ENCODE peak calls at places on chromosomes 5 and 9, in nine cellular contexts. H, Z, C, D, M, A, W, L and Q are unnamed samples.

GRCh38 chr5:166330061-166330460 is 1961.4 kb upstream of the WWC1 start:
- DNase-seq in H (no peak), Z (no peak), C (no peak), D (no peak), M (no peak), A (no peak), W (no peak), L (no peak), Q (no peak)

GRCh38 chr5:78509145-78509865 is 139.3 kb downstream of the LHFPL2 start:
- DNase-seq in H (peak; percentile 6), Z (no peak), C (no peak), D (no peak), M (no peak), A (no peak), W (no peak), L (no peak), Q (no peak)

GRCh38 chr5:169911448-169912212 is 68.7 kb downstream of the INSYN2B start:
- DNase-seq in H (no peak), Z (peak; percentile 36), C (no peak), D (no peak), M (no peak), A (no peak), W (no peak), L (no peak), Q (no peak)

GRCh38 chr9:23702311-23702922 is 123.6 kb downstream of the ELAVL2 start:
- DNase-seq in H (no peak), Z (no peak), C (no peak), D (no peak), M (no peak), A (no peak), W (no peak), L (no peak), Q (no peak)

GRCh38 chr5:122778157-122778556 is 3.3 kb downstream of the SNX2 start:
- DNase-seq in H (no peak), Z (no peak), C (no peak), D (no peak), M (no peak), A (no peak), W (no peak), L (no peak), Q (no peak)

GRCh38 chr9:12906646-12907045 is 131.8 kb downstream of the LURAP1L start:
- DNase-seq in H (no peak), Z (no peak), C (no peak), D (no peak), M (no peak), A (no peak), W (no peak), L (no peak), Q (no peak)

GRCh38 chr5:178502401-178503100 is 87.6 kb downstream of the COL23A1 start:
- DNase-seq in H (no peak), Z (no peak), C (no peak), D (no peak), M (no peak), A (no peak), W (no peak), L (no peak), Q (no peak)

GRCh38 chr5:82720213-82720612 is 357.0 kb downstream of the TMEM167A start:
- DNase-seq in H (no peak), Z (no peak), C (no peak), D (peak; percentile 4), M (no peak), A (no peak), W (no peak), L (no peak), Q (no peak)

GRCh38 chr9:121842612-121842978 is 191.2 kb downstream of the DAB2IP start:
- DNase-seq in H (no peak), Z (no peak), C (no peak), D (no peak), M (no peak), A (no peak), W (no peak), L (no peak), Q (no peak)

GRCh38 chr9:100213730-100214477 is 114.9 kb downstream of the INVS start:
- DNase-seq in H (no peak), Z (no peak), C (no peak), D (no peak), M (no peak), A (no peak), W (no peak), L (no peak), Q (no peak)

GRCh38 chr9:121071356-121071755 is 3.4 kb upstream of the CNTRL start:
- DNase-seq in H (no peak), Z (no peak), C (no peak), D (no peak), M (no peak), A (no peak), W (no peak), L (no peak), Q (no peak)

GRCh38 chr9:18122156-18122555 is 351.8 kb upstream of the ADAMTSL1 start:
- DNase-seq in H (no peak), Z (no peak), C (no peak), D (no peak), M (no peak), A (no peak), W (no peak), L (no peak), Q (no peak)

DNA sequence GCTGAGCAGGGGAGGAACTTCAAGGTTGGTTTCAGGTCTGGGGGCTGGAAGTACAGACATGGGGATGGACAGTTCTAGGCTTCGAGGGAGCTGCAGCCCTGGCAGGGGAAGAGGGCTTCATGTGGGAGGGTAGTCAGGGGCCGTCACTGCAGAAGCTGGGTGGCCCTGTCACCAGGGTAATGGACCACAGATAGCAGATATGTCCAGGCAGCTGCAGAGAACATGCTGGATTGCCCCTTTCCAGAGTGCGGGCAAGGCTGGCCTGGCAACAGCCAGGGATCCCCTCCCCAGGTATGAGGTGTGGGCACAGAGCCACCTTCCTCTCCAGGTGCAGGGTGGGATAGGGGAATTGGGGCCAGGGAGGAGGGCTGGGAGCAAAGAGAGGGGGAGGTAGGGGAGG is 206.5 kb downstream of the GADD45G start:
- DNase-seq in H (no peak), Z (no peak), C (peak; percentile 20), D (no peak), M (no peak), A (peak; percentile 37), W (no peak), L (no peak), Q (no peak)
- H3K4me3 ChIP-seq in H (no peak overlapping the region), Z (no peak overlapping the region), C (no peak overlapping the region), D (no peak overlapping the region), M (no peak overlapping the region), A (no peak overlapping the region), W (no peak overlapping the region), L (no peak overlapping the region), Q (no peak overlapping the region)

GRCh38 chr5:150497989-150498317 is 10.0 kb upstream of the NDST1 start:
- DNase-seq in H (no peak), Z (no peak), C (no peak), D (no peak), M (no peak), A (no peak), W (no peak), L (no peak), Q (no peak)

GRCh38 chr5:150496534-150496933 is 11.4 kb upstream of the NDST1 start:
- DNase-seq in H (no peak), Z (no peak), C (no peak), D (no peak), M (no peak), A (no peak), W (no peak), L (no peak), Q (peak; percentile 67)

GRCh38 chr5:150496098-150496497 is 11.8 kb upstream of the NDST1 start:
- DNase-seq in H (no peak), Z (no peak), C (no peak), D (no peak), M (no peak), A (no peak), W (no peak), L (no peak), Q (no peak)

GRCh38 chr5:150498501-150498900 is 9.4 kb upstream of the NDST1 start:
- DNase-seq in H (no peak), Z (no peak), C (peak; percentile 74), D (peak; percentile 92), M (no peak), A (no peak), W (no peak), L (no peak), Q (no peak)

DNA sequence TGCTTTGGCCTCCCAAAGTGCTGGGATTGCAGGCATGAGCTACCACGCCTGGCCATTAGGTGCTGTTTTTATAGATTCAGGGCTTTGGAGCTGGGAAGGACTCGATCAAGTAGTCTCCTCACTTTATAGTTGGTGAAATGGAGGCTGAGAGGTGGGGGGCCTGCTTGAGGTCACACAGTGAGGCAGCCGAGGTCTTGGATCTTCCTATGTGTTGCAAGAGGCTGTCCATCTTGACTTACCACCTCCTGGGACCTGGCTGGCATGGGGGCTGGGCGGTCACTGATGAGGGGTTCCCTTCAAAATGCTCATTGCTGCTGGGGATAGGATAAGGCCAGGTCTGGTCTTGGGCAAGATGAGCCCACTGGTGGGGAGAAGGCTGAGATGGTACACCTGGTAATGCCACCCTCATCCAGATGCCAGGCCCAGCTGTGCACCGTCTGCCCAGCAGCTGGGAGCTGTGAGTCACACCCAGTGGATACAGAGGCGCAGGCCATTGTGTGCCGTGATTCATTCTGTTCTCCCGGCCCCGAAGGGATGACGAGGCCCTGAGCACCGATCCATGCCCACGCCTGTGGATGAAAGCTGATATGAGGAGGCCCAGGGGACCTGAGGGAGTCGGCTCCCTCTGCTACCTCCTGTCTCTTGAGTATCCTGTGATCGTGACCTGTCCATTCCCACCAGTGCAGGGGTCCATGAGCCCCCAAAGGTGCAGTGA is 10.5 kb upstream of the NDST1 start:
- DNase-seq in H (no peak), Z (peak; percentile 82), C (peak; percentile 96), D (no peak), M (peak; percentile 94), A (no peak), W (no peak), L (peak; percentile 95), Q (peak; percentile 85)
- H3K4me1 ChIP-seq in H (no peaks in the 10 kb centered on the region), Z (peaks cover 10% of the 10 kb centered on the region), C (peaks cover 32% of the 10 kb centered on the region), D (peaks cover 57% of the 10 kb centered on the region), M (peaks cover 3% of the 10 kb centered on the region), A (peaks cover 71% of the 10 kb centered on the region), W (peaks cover 31% of the 10 kb centered on the region), L (peaks cover 53% of the 10 kb centered on the region), Q (peaks cover 59% of the 10 kb centered on the region)

GRCh38 chr9:133122605-133122934 is 1.5 kb upstream of the RALGDS start:
- DNase-seq in H (no peak), Z (no peak), C (no peak), D (no peak), M (no peak), A (no peak), W (no peak), L (no peak), Q (no peak)
- H3K27ac ChIP-seq in H (no peak overlapping the region), Z (no peak overlapping the region), C (peak overlapping the region; percentile 93), D (no peak overlapping the region), M (no peak overlapping the region), A (peak overlapping the region; percentile 82), W (peak overlapping the region; percentile 90), L (no peak overlapping the region), Q (peak overlapping the region; percentile 94)

GRCh38 chr5:136631176-136631575 is 265.8 kb upstream of the TRPC7 start:
- DNase-seq in H (no peak), Z (no peak), C (peak; percentile 60), D (peak; percentile 20), M (no peak), A (no peak), W (no peak), L (no peak), Q (no peak)

GRCh38 chr5:136639616-136640015 is 274.3 kb upstream of the TRPC7 start:
- DNase-seq in H (no peak), Z (no peak), C (no peak), D (no peak), M (no peak), A (no peak), W (no peak), L (no peak), Q (no peak)

GRCh38 chr5:136638084-136638483 is 272.7 kb upstream of the TRPC7 start:
- DNase-seq in H (no peak), Z (no peak), C (no peak), D (no peak), M (no peak), A (no peak), W (no peak), L (no peak), Q (no peak)

GRCh38 chr5:136636001-136636400 is 270.7 kb upstream of the TRPC7 start:
- DNase-seq in H (no peak), Z (no peak), C (no peak), D (no peak), M (no peak), A (no peak), W (no peak), L (no peak), Q (no peak)
- H3K4me3 ChIP-seq in H (no peak overlapping the region), Z (no peak overlapping the region), C (no peak overlapping the region), D (no peak overlapping the region), M (no peak overlapping the region), A (no peak overlapping the region), W (no peak overlapping the region), L (no peak overlapping the region), Q (no peak overlapping the region)